ENCODE peak calls at places on chromosomes 5 and 9, in four cellular contexts. G is lung microvascular endothelial cell; X is CD4-positive, alpha-beta T cell; Z is NCI-H748 treated with DMSO at 0.1 percent for 48 hours. N is an unnamed sample.

GRCh38 chr5:76787237-76787636 is 31.6 kb upstream of the F2RL1 start:
- DNase-seq in G (peak), X (no peak), Z (no peak), N (peak)

GRCh38 chr5:160500776-160501175 is 79.1 kb downstream of the PTTG1 start:
- DNase-seq in G (no peak), X (no peak), Z (peak), N (no peak)

GRCh38 chr9:134540441-134541372 is 100.9 kb upstream of the COL5A1 start:
- DNase-seq in G (no peak), X (no peak), Z (no peak), N (peak)

GRCh38 chr5:14036514-14036913 is 92.0 kb upstream of the DNAH5 start:
- DNase-seq in G (peak), X (no peak), Z (no peak), N (peak)

GRCh38 chr9:115395511-115396021 is 277.6 kb upstream of the TNC start:
- DNase-seq in G (no peak), X (no peak), Z (peak), N (peak)

GRCh38 chr9:115209601-115210306 is 91.8 kb upstream of the TNC start:
- DNase-seq in G (no peak), X (no peak), Z (no peak), N (peak)

GRCh38 chr9:79664375-79664825 is 92.6 kb downstream of the TLE4 start:
- DNase-seq in G (no peak), X (no peak), Z (no peak), N (no peak)

GRCh38 chr9:35594471-35594870 is 10.6 kb upstream of the TESK1 start:
- DNase-seq in G (no peak), X (no peak), Z (no peak), N (no peak)

GRCh38 chr5:72281764-72282499 is 38.1 kb downstream of the MRPS27 start:
- DNase-seq in G (peak), X (no peak), Z (no peak), N (peak)

GRCh38 chr5:3302228-3302627 is 293.4 kb upstream of the IRX1 start:
- DNase-seq in G (no peak), X (no peak), Z (no peak), N (no peak)